ENCODE peak calls at places on chromosomes 7 and 10, in nine cellular contexts. F is LoVo, R is spleen, P is iPS-NIHi11, D is 8988T, I is SHP77, B is occipital lobe, C is left ventricle myocardium inferior, O is AG08396. A is an unnamed sample.

GRCh38 chr7:47941136-47941844 is 7.0 kb downstream of the PKD1L1 start:
- DNase-seq in O (peak), F (no peak), R (peak), P (no peak), I (no peak), D (peak), B (no peak), C (no peak), A (no peak)

GRCh38 chr10:49444349-49444748 is 48.5 kb upstream of the DRGX start:
- DNase-seq in P (no peak), O (no peak), F (no peak), B (no peak), R (no peak), I (no peak), D (no peak), C (no peak), A (no peak)

GRCh38 chr10:110513949-110514348 is 16.2 kb downstream of the DUSP5 start:
- DNase-seq in B (no peak), O (no peak), D (no peak), F (no peak), R (no peak), C (no peak), I (no peak), P (no peak), A (no peak)

GRCh38 chr7:77247206-77247850 is 47.7 kb upstream of the FGL2 start:
- DNase-seq in O (peak), B (no peak), F (peak), C (peak), I (peak), D (no peak), R (peak), P (peak), A (peak)

GRCh38 chr10:72691470-72692056 is 380 bp upstream of the MCU start:
- DNase-seq in F (no peak), P (peak), D (no peak), R (no peak), B (no peak), C (no peak), O (no peak), I (peak), A (no peak)

GRCh38 chr7:126570845-126571244 is 681.9 kb downstream of the GRM8 start:
- DNase-seq in C (no peak), D (no peak), O (no peak), P (no peak), R (no peak), I (no peak), B (no peak), F (no peak), A (no peak)

GRCh38 chr10:130737622-130738021 is 573.9 kb downstream of the TCERG1L start:
- DNase-seq in B (no peak), P (peak), R (no peak), F (peak), O (no peak), C (no peak), D (no peak), I (no peak), A (no peak)

GRCh38 chr7:137597856-137598255 is 248.9 kb downstream of the DGKI start:
- DNase-seq in C (no peak), I (no peak), O (no peak), R (no peak), F (no peak), D (no peak), B (no peak), P (no peak), A (no peak)

GRCh38 chr7:1974714-1975113 is 258.0 kb downstream of the MAD1L1 start:
- DNase-seq in O (no peak), C (no peak), I (no peak), R (peak), B (no peak), F (no peak), P (no peak), D (no peak), A (no peak)

GRCh38 chr7:123494193-123494796 is 40.1 kb downstream of the IQUB start:
- DNase-seq in F (peak), D (no peak), C (no peak), R (no peak), O (peak), I (peak), P (no peak), B (no peak), A (no peak)

GRCh38 chr7:154919324-154920222 is 83.4 kb downstream of the PAXIP1 start:
- DNase-seq in F (no peak), C (no peak), I (no peak), B (no peak), D (no peak), R (peak), P (no peak), O (no peak), A (no peak)

GRCh38 chr7:139431010-139431409 is 52.5 kb downstream of the KLRG2 start:
- DNase-seq in B (no peak), O (no peak), C (no peak), P (peak), R (no peak), F (no peak), I (no peak), D (no peak), A (no peak)

GRCh38 chr7:38685851-38686250 is 54.7 kb upstream of the AMPH start:
- DNase-seq in O (no peak), I (no peak), P (no peak), R (no peak), B (no peak), D (no peak), F (no peak), C (no peak), A (no peak)

GRCh38 chr7:8192897-8193296 is 69.1 kb downstream of the ICA1 start:
- DNase-seq in B (no peak), F (no peak), C (no peak), R (no peak), O (no peak), I (no peak), P (no peak), D (no peak), A (no peak)